ENCODE peak calls at places on chromosome 7, in four cellular contexts. Q is HepG2, P is keratinocyte, A is HCT116. U is an unnamed sample.

GRCh38 chr7:102413071-102413470 is 16.9 kb downstream of the PRKRIP1 start:
- DNase-seq in P (no peak), Q (no peak), A (no peak), U (no peak)

GRCh38 chr7:157676001-157676400 is 339.2 kb downstream of the DNAJB6 start:
- DNase-seq in P (no peak), A (no peak), Q (no peak), U (no peak)

GRCh38 chr7:36638586-36639265 is 85.6 kb downstream of the AOAH start:
- DNase-seq in P (no peak), Q (no peak), A (no peak), U (no peak)

GRCh38 chr7:111527545-111527944 is 34.7 kb downstream of the IMMP2L start:
- DNase-seq in Q (no peak), A (no peak), P (no peak), U (no peak)

GRCh38 chr7:69246758-69247157 is 351.5 kb upstream of the AUTS2 start:
- DNase-seq in Q (no peak), A (no peak), P (no peak), U (no peak)

GRCh38 chr7:54967384-54967783 is 51.4 kb upstream of the EGFR start:
- DNase-seq in A (peak), P (peak), Q (peak), U (no peak)

GRCh38 chr7:101581891-101582290 is 47.2 kb downstream of the MYL10 start:
- DNase-seq in P (no peak), Q (no peak), A (no peak), U (no peak)

GRCh38 chr7:98646465-98646864 is 29.4 kb downstream of the NPTX2 start:
- DNase-seq in A (no peak), Q (no peak), P (no peak), U (no peak)

GRCh38 chr7:50266893-50267386 is 37.6 kb upstream of the IKZF1 start:
- DNase-seq in Q (no peak), P (no peak), A (no peak), U (no peak)

GRCh38 chr7:55020481-55020871 is 1.7 kb downstream of the EGFR start:
- DNase-seq in P (no peak), Q (no peak), A (no peak), U (no peak)

GRCh38 chr7:109659261-109659660 is 1089.6 kb downstream of the DNAJB9 start:
- DNase-seq in Q (no peak), P (no peak), A (no peak), U (no peak)

GRCh38 chr7:7131273-7131672 is 51.1 kb upstream of the C1GALT1 start:
- DNase-seq in A (no peak), Q (no peak), P (no peak), U (peak)

GRCh38 chr7:155741805-155742204 is 70.5 kb downstream of the SHH start:
- DNase-seq in P (no peak), A (no peak), Q (no peak), U (no peak)

GRCh38 chr7:41955475-41956243 is 252.8 kb upstream of the INHBA start:
- DNase-seq in A (no peak), P (peak), Q (no peak), U (peak)

GRCh38 chr7:16916733-16917132 is 35.0 kb upstream of the AGR3 start:
- DNase-seq in Q (no peak), P (no peak), A (no peak), U (peak)

GRCh38 chr7:156545989-156546388 is 94.6 kb upstream of the RNF32 start:
- DNase-seq in Q (no peak), A (no peak), P (no peak), U (peak)

GRCh38 chr7:18541871-18542212 is 46.3 kb downstream of the HDAC9 start:
- DNase-seq in P (no peak), A (no peak), Q (no peak), U (no peak)

GRCh38 chr7:18550574-18550973 is 55.0 kb downstream of the HDAC9 start:
- DNase-seq in Q (no peak), P (no peak), A (no peak), U (no peak)

GRCh38 chr7:18547509-18548187 is 52.1 kb downstream of the HDAC9 start:
- DNase-seq in A (no peak), P (no peak), Q (no peak), U (no peak)

GRCh38 chr7:18548569-18548968 is 53.0 kb downstream of the HDAC9 start:
- DNase-seq in P (no peak), Q (no peak), A (no peak), U (no peak)

GRCh38 chr7:18546576-18546975 is 51.0 kb downstream of the HDAC9 start:
- DNase-seq in P (no peak), A (no peak), Q (no peak), U (no peak)
- H3K9ac ChIP-seq in P (no peak), A (no peak), Q (no peak), U (no peak)

GRCh38 chr7:103988468-103989199 is 824 bp downstream of the RELN start:
- DNase-seq in A (no peak), P (no peak), Q (peak), U (peak)
- TF ChIP-seq EZH2 in A (no peak), P (peak), Q (no peak), U (peak)

GRCh38 chr7:44251851-44252250 is 51.1 kb downstream of the YKT6 start:
- DNase-seq in P (no peak), A (no peak), Q (no peak), U (no peak)
- H3K9ac ChIP-seq in P (no peak), A (no peak), Q (no peak), U (no peak)

GRCh38 chr7:962401-963081 is 8.1 kb upstream of the ADAP1 start:
- DNase-seq in Q (no peak), P (no peak), A (no peak), U (peak)

GRCh38 chr7:966291-967069 is 8.9 kb downstream of the COX19 start:
- DNase-seq in Q (no peak), A (no peak), P (no peak), U (no peak)

GRCh38 chr7:961546-962400 is 7.3 kb upstream of the ADAP1 start:
- DNase-seq in Q (no peak), A (no peak), P (no peak), U (peak)

GRCh38 chr7:964401-965231 is 10.1 kb upstream of the ADAP1 start:
- DNase-seq in Q (peak), A (no peak), P (no peak), U (peak)

GRCh38 chr7:963236-964078 is 9.0 kb upstream of the ADAP1 start:
- DNase-seq in Q (no peak), P (no peak), A (no peak), U (peak)
- TF ChIP-seq EZH2 in Q (no peak), P (no peak), A (no peak), U (no peak)

GRCh38 chr7:137343483-137343841 is at the start of gene PTN:
- DNase-seq in Q (no peak), A (no peak), P (no peak), U (peak)
- H3K9ac ChIP-seq in Q (no peak), A (no peak), P (no peak), U (no peak)